ENCODE peak calls at places on chromosomes 5 and 9, in eight cellular contexts. N is aorta, A is NCI-H1417, Y is NCI-H1105 treated with DMSO at 0.1 percent for 48 hours, W is SHP77 treated with DMSO at 0.1 percent for 48 hours, M is colonic mucosa, Q is WTC11, X is NCI-H1930. G is an unnamed sample.

GRCh38 chr9:31355159-31355882 is 1029.1 kb upstream of the ACO1 start:
- DNase-seq in Y (peak; percentile 31), X (no peak), Q (no peak), N (no peak), M (no peak), A (no peak), W (no peak), G (no peak)

GRCh38 chr5:141747152-141747640 is 65.2 kb upstream of the ARAP3 start:
- DNase-seq in W (peak; percentile 74), Q (peak; percentile 90), A (peak; percentile 85), M (peak; percentile 34), Y (peak; percentile 82), N (peak; percentile 85), X (peak; percentile 14), G (no peak)

GRCh38 chr5:110104728-110105127 is 415.0 kb downstream of the MAN2A1 start:
- DNase-seq in W (no peak), N (no peak), Q (no peak), Y (no peak), X (no peak), M (no peak), A (no peak), G (peak; percentile 47)

GRCh38 chr5:157326440-157327023 is 60.6 kb downstream of the CYFIP2 start:
- DNase-seq in N (no peak), M (no peak), Q (no peak), A (no peak), Y (no peak), W (no peak), X (no peak), G (no peak)

GRCh38 chr5:169408735-169409134 is 107.8 kb upstream of the SLIT3 start:
- DNase-seq in A (no peak), Q (no peak), X (no peak), Y (no peak), N (no peak), M (no peak), W (no peak), G (no peak)

GRCh38 chr5:372911-373709 is 51.6 kb downstream of the AHRR start:
- DNase-seq in N (peak; percentile 71), Q (no peak), M (peak; percentile 13), A (peak; percentile 93), W (no peak), X (no peak), Y (peak; percentile 37), G (no peak)

GRCh38 chr9:83538172-83538889 is at the start of gene FRMD3:
- DNase-seq in A (peak; percentile 95), X (peak; percentile 63), Q (peak; percentile 83), W (no peak), Y (peak; percentile 56), M (peak; percentile 72), N (peak; percentile 92), G (no peak)

GRCh38 chr9:38024036-38024681 is 44.9 kb downstream of the SHB start:
- DNase-seq in X (no peak), Y (peak; percentile 74), W (no peak), M (no peak), N (peak; percentile 87), A (peak; percentile 22), Q (peak; percentile 42), G (no peak)

GRCh38 chr5:87277279-87277835 is 9.7 kb downstream of the RASA1 start:
- DNase-seq in M (no peak), N (no peak), Q (no peak), Y (no peak), A (no peak), W (no peak), X (no peak), G (no peak)

GRCh38 chr5:157186309-157187045 is 5.8 kb downstream of the ITK start:
- DNase-seq in Q (no peak), M (no peak), A (no peak), N (no peak), Y (no peak), W (no peak), X (no peak), G (no peak)

GRCh38 chr9:127773981-127774380 is 4.5 kb downstream of the SH2D3C start:
- DNase-seq in A (no peak), Q (no peak), M (no peak), X (no peak), Y (no peak), W (no peak), N (no peak), G (no peak)

GRCh38 chr5:71873202-71873601 is 154.1 kb downstream of the CARTPT start:
- DNase-seq in A (peak; percentile 47), Y (peak; percentile 91), Q (no peak), M (no peak), X (peak; percentile 35), W (peak; percentile 45), N (no peak), G (no peak)

GRCh38 chr9:2709645-2710101 is 7.6 kb upstream of the KCNV2 start:
- DNase-seq in Y (no peak), X (no peak), Q (no peak), W (no peak), N (no peak), A (no peak), M (no peak), G (no peak)

GRCh38 chr5:124718376-124718775 is 28.1 kb downstream of the ZNF608 start:
- DNase-seq in N (no peak), A (peak; percentile 24), X (no peak), Q (no peak), M (no peak), Y (peak; percentile 85), W (no peak), G (no peak)

GRCh38 chr5:74801197-74801596 is 34.1 kb downstream of the NSA2 start:
- DNase-seq in Q (no peak), X (no peak), W (no peak), Y (no peak), A (no peak), N (no peak), M (no peak), G (no peak)

GRCh38 chr9:125812403-125812802 is 65.2 kb downstream of the PBX3 start:
- DNase-seq in N (no peak), A (no peak), M (no peak), Y (no peak), Q (no peak), W (no peak), X (no peak), G (no peak)

GRCh38 chr5:65924366-65925093 is 1.8 kb upstream of the ERBIN start:
- DNase-seq in W (no peak), A (peak; percentile 86), Y (peak; percentile 66), N (no peak), M (no peak), X (peak; percentile 32), Q (no peak), G (no peak)

GRCh38 chr5:472076-472655 is 29.2 kb downstream of the EXOC3 start:
- DNase-seq in Y (no peak), N (peak; percentile 80), M (peak; percentile 41), W (no peak), X (no peak), A (peak; percentile 85), Q (peak; percentile 18), G (peak; percentile 20)

GRCh38 chr5:137616046-137616445 is 116.9 kb upstream of the SPOCK1 start:
- DNase-seq in X (no peak), M (no peak), N (no peak), W (no peak), Y (no peak), A (no peak), Q (no peak), G (no peak)

GRCh38 chr5:170429014-170429413 is 39.8 kb upstream of the KCNMB1 start:
- DNase-seq in Y (no peak), X (no peak), M (no peak), N (no peak), W (no peak), A (no peak), Q (no peak), G (no peak)

GRCh38 chr9:16369427-16369826 is 501.0 kb downstream of the BNC2 start:
- DNase-seq in N (no peak), X (no peak), Y (no peak), A (no peak), Q (no peak), M (no peak), W (no peak), G (no peak)

GRCh38 chr5:27080147-27080546 is 41.8 kb upstream of the CDH9 start:
- DNase-seq in M (no peak), Q (peak; percentile 17), N (no peak), Y (no peak), X (no peak), W (no peak), A (no peak), G (no peak)

GRCh38 chr9:277595-278330 is 63.1 kb downstream of the DOCK8 start:
- DNase-seq in M (no peak), X (no peak), N (no peak), Q (no peak), Y (no peak), W (no peak), A (no peak), G (no peak)

GRCh38 chr9:107219486-107219853 is 63.6 kb upstream of the RAD23B start:
- DNase-seq in M (no peak), Y (no peak), A (no peak), X (no peak), N (no peak), Q (no peak), W (no peak), G (no peak)

GRCh38 chr5:138824924-138825863 is 49.9 kb downstream of the LRRTM2 start:
- DNase-seq in Q (no peak), W (no peak), A (no peak), N (no peak), X (no peak), M (no peak), Y (no peak), G (no peak)

GRCh38 chr9:131394464-131395026 is 659 bp downstream of the PRRC2B start:
- DNase-seq in Q (peak; percentile 39), Y (no peak), W (no peak), N (peak; percentile 89), A (peak; percentile 83), X (no peak), M (peak; percentile 42), G (peak; percentile 57)

GRCh38 chr9:35229066-35229778 is 67.4 kb downstream of the UNC13B start:
- DNase-seq in W (no peak), M (no peak), X (no peak), N (no peak), Q (no peak), Y (no peak), A (no peak), G (no peak)

GRCh38 chr9:93577045-93577939 is 908 bp downstream of the PHF2 start:
- DNase-seq in W (no peak), X (no peak), A (peak; percentile 70), M (peak; percentile 56), Y (peak; percentile 10), Q (no peak), N (peak; percentile 84), G (peak; percentile 33)

GRCh38 chr9:76213751-76214150 is 180.5 kb downstream of the RFK start:
- DNase-seq in N (no peak), A (no peak), Q (no peak), X (no peak), Y (no peak), M (no peak), W (no peak), G (no peak)

GRCh38 chr9:83992407-83992806 is 11.8 kb downstream of the RMI1 start:
- DNase-seq in M (no peak), Q (no peak), N (no peak), X (peak; percentile 65), Y (no peak), A (peak; percentile 9), W (no peak), G (no peak)

GRCh38 chr5:159353661-159354252 is 23.5 kb upstream of the IL12B start:
- DNase-seq in X (no peak), A (no peak), N (no peak), M (no peak), W (no peak), Q (no peak), Y (no peak), G (no peak)